ENCODE peak calls at places on chromosomes 13 and 19, in four cellular contexts. One of them, this sample, is unnamed. For H3K27me3, the result is how much of the 10 kb centered on the place peaks cover.

GRCh38 chr19:41991025-41991424 is 3.0 kb downstream of the ATP1A3 start:
- DNase-seq in K562: no peak
- DNase-seq in GM12878: no peak
- DNase-seq in H1: no peak
- DNase-seq in this sample: no peak

GRCh38 chr13:45200701-45201230 is at the start of gene KCTD4:
- DNase-seq in K562: no peak
- DNase-seq in H1: no peak
- DNase-seq in GM12878: no peak
- DNase-seq in this sample: peak

GRCh38 chr13:86591862-86592261 is 792.6 kb upstream of the SLITRK6 start:
- DNase-seq in H1: no peak
- DNase-seq in K562: no peak
- DNase-seq in GM12878: no peak
- DNase-seq in this sample: peak

GRCh38 chr19:45474941-45475516 is 7.2 kb downstream of the FOSB start:
- DNase-seq in GM12878: no peak
- DNase-seq in K562: no peak
- DNase-seq in H1: no peak
- DNase-seq in this sample: peak

GRCh38 chr13:79710376-79710775 is 229.4 kb downstream of the NDFIP2 start:
- DNase-seq in H1: no peak
- DNase-seq in K562: no peak
- DNase-seq in GM12878: no peak
- DNase-seq in this sample: no peak

GRCh38 chr19:54338521-54338920 is 441 bp downstream of the LILRA4 start:
- DNase-seq in K562: no peak
- DNase-seq in H1: no peak
- DNase-seq in GM12878: no peak
- DNase-seq in this sample: no peak

GRCh38 chr13:73244486-73244885 is 185.7 kb downstream of the KLF5 start:
- DNase-seq in GM12878: no peak
- DNase-seq in H1: no peak
- DNase-seq in K562: no peak
- DNase-seq in this sample: no peak

GRCh38 chr19:53157601-53158000 is 1.3 kb downstream of the ZNF347 start:
- DNase-seq in K562: no peak
- DNase-seq in GM12878: no peak
- DNase-seq in H1: no peak
- DNase-seq in this sample: peak

GRCh38 chr13:103275708-103276107 is 209.5 kb upstream of the SLC10A2 start:
- DNase-seq in H1: no peak
- DNase-seq in K562: no peak
- DNase-seq in GM12878: no peak
- DNase-seq in this sample: no peak

GRCh38 chr19:29245221-29245620 is 32.3 kb upstream of the UQCRFS1 start:
- DNase-seq in K562: no peak
- DNase-seq in H1: no peak
- DNase-seq in GM12878: no peak
- DNase-seq in this sample: no peak

GRCh38 chr13:113092776-113093579 is 12.6 kb upstream of the F7 start:
- DNase-seq in GM12878: no peak
- DNase-seq in K562: no peak
- DNase-seq in H1: no peak
- DNase-seq in this sample: no peak

GRCh38 chr13:95180513-95181245 is 120.6 kb downstream of the ABCC4 start:
- DNase-seq in H1: no peak
- DNase-seq in K562: no peak
- DNase-seq in GM12878: no peak
- DNase-seq in this sample: no peak

GRCh38 chr19:50204811-50205675 is 1.6 kb downstream of the MYH14 start:
- DNase-seq in GM12878: no peak
- DNase-seq in K562: peak
- DNase-seq in H1: peak
- DNase-seq in this sample: no peak

GRCh38 chr13:106533101-106533939 is 2.1 kb downstream of the EFNB2 start:
- DNase-seq in H1: no peak
- DNase-seq in K562: no peak
- DNase-seq in GM12878: no peak
- DNase-seq in this sample: peak

GRCh38 chr13:49296659-49297058 is 48.9 kb downstream of the CDADC1 start:
- DNase-seq in K562: no peak
- DNase-seq in GM12878: no peak
- DNase-seq in H1: no peak
- DNase-seq in this sample: no peak

GRCh38 chr19:15316498-15316897 is 15.8 kb downstream of the BRD4 start:
- DNase-seq in GM12878: peak
- DNase-seq in K562: no peak
- DNase-seq in H1: no peak
- DNase-seq in this sample: peak

GRCh38 chr19:8569066-8569761 is 8.0 kb downstream of the MYO1F start:
- DNase-seq in K562: peak
- DNase-seq in H1: no peak
- DNase-seq in GM12878: peak
- DNase-seq in this sample: peak

GRCh38 chr19:50688766-50689165 is 30.8 kb downstream of the SHANK1 start:
- DNase-seq in K562: no peak
- DNase-seq in GM12878: no peak
- DNase-seq in H1: no peak
- DNase-seq in this sample: no peak

GRCh38 chr13:65260938-65261880 is 1968.9 kb downstream of the PCDH9 start:
- DNase-seq in H1: no peak
- DNase-seq in GM12878: no peak
- DNase-seq in K562: no peak
- DNase-seq in this sample: no peak

GRCh38 chr13:39577833-39578232 is 25.2 kb downstream of the LHFPL6 start:
- DNase-seq in GM12878: no peak
- DNase-seq in K562: no peak
- DNase-seq in H1: no peak
- DNase-seq in this sample: no peak

GRCh38 chr19:6551607-6552450 is 21.0 kb downstream of the TNFSF9 start:
- DNase-seq in GM12878: no peak
- DNase-seq in K562: peak
- DNase-seq in H1: no peak
- DNase-seq in this sample: no peak

GRCh38 chr13:33721719-33722118 is 96.2 kb upstream of the RFC3 start:
- DNase-seq in K562: no peak
- DNase-seq in GM12878: no peak
- DNase-seq in H1: no peak
- DNase-seq in this sample: peak

GRCh38 chr19:16325161-16325527 is 518 bp downstream of the KLF2 start:
- DNase-seq in GM12878: no peak
- DNase-seq in K562: peak
- DNase-seq in H1: no peak
- DNase-seq in this sample: no peak

GRCh38 chr19:11337080-11337479 is 2.4 kb downstream of the RAB3D start:
- DNase-seq in K562: no peak
- DNase-seq in H1: no peak
- DNase-seq in GM12878: no peak
- DNase-seq in this sample: no peak

GRCh38 chr19:50909240-50910070 is 1.7 kb downstream of the KLK4 start:
- DNase-seq in GM12878: no peak
- DNase-seq in H1: peak
- DNase-seq in K562: peak
- DNase-seq in this sample: no peak

GRCh38 chr19:11541238-11541637 is 2.6 kb downstream of the CNN1 start:
- DNase-seq in H1: no peak
- DNase-seq in GM12878: no peak
- DNase-seq in K562: no peak
- DNase-seq in this sample: no peak

GRCh38 chr19:11265785-11266236 is 3.5 kb upstream of the DOCK6 start:
- DNase-seq in K562: peak
- DNase-seq in GM12878: no peak
- DNase-seq in H1: no peak
- DNase-seq in this sample: no peak

GRCh38 chr19:41702208-41702651 is 6.2 kb upstream of the CEACAM5 start:
- DNase-seq in K562: no peak
- DNase-seq in GM12878: no peak
- DNase-seq in H1: no peak
- DNase-seq in this sample: peak

GRCh38 chr19:13986348-13986904 is 19.7 kb downstream of the RFX1 start:
- DNase-seq in K562: no peak
- DNase-seq in GM12878: peak
- DNase-seq in H1: peak
- DNase-seq in this sample: peak

GRCh38 chr13:33676700-33677048 is 141.3 kb upstream of the RFC3 start:
- DNase-seq in GM12878: no peak
- DNase-seq in H1: no peak
- DNase-seq in K562: no peak
- DNase-seq in this sample: peak

GRCh38 chr19:4543444-4543843 is 3.6 kb upstream of the LRG1 start:
- DNase-seq in GM12878: no peak
- DNase-seq in K562: no peak
- DNase-seq in H1: no peak
- DNase-seq in this sample: no peak

GRCh38 chr13:21615427-21615826 is 11.5 kb upstream of the MICU2 start:
- DNase-seq in GM12878: no peak
- DNase-seq in K562: peak
- DNase-seq in H1: no peak
- DNase-seq in this sample: no peak

GRCh38 chr19:47258895-47259555 is 2.7 kb downstream of the CCDC9 start:
- DNase-seq in K562: no peak
- DNase-seq in H1: no peak
- DNase-seq in GM12878: no peak
- DNase-seq in this sample: no peak

GRCh38 chr19:12952488-12953455 is 4.3 kb downstream of the GADD45GIP1 start:
- DNase-seq in K562: no peak
- DNase-seq in GM12878: no peak
- DNase-seq in H1: no peak
- DNase-seq in this sample: peak
- TF ChIP-seq CHD1 in K562: no peak
- TF ChIP-seq CHD1 in GM12878: no peak
- TF ChIP-seq CHD1 in H1: no peak
- TF ChIP-seq CHD1 in this sample: no peak

GRCh38 chr19:1286859-1287621 is 1.4 kb downstream of the EFNA2 start:
- DNase-seq in H1: no peak
- DNase-seq in K562: no peak
- DNase-seq in GM12878: no peak
- DNase-seq in this sample: no peak

GRCh38 chr19:1290245-1290698 is 4.6 kb downstream of the EFNA2 start:
- DNase-seq in K562: no peak
- DNase-seq in GM12878: no peak
- DNase-seq in H1: no peak
- DNase-seq in this sample: no peak

GRCh38 chr19:1289395-1290244 is 3.9 kb downstream of the EFNA2 start:
- DNase-seq in K562: no peak
- DNase-seq in GM12878: no peak
- DNase-seq in H1: no peak
- DNase-seq in this sample: no peak

GRCh38 chr19:1287622-1288527 is 2.2 kb downstream of the EFNA2 start:
- DNase-seq in GM12878: no peak
- DNase-seq in H1: no peak
- DNase-seq in K562: no peak
- DNase-seq in this sample: no peak

DNA sequence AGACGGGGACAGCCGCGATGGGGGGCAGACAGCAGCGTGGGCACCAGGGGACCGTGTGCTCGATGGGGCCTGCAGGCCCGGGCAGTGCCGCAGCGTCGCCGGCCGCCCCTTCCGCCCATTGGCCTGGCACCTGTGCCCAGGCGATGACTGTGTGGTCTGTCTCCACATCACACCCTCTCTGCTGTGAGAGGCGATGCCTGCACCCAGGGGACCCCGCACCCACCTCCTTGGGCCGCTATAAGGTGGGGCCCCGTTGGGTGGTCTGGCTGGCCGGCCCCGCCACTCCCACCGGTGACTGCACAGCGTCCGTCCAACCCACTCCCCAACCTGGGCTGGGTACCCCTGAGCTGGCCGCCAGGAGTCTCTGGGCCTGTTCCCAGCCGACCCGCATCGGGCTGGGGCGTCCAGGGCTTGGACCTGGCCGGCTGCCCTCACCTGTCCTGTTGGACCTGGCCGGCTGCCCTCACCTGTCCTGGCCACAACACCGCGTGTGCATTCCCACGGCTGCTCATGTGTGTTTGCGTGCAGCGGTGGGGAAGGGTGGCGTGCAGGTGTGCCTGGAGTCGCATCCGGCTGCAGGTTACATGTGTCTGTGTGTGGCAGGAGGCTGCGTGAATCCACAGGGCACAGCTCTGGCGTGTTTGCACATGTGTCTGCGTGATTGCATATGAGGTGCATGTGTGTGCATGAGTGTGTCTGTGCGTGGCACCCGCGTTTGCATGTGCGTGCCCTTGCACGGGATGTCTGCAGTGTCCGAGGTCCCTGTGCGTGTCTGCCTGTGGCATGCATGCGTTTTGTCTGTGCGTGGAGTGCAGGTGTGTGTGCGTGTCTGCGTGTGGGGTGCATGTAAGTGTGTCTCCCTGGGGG is 3.1 kb downstream of the EFNA2 start:
- DNase-seq in GM12878: no peak
- DNase-seq in K562: no peak
- DNase-seq in H1: no peak
- DNase-seq in this sample: no peak
- H3K27me3 ChIP-seq in GM12878: under half
- H3K27me3 ChIP-seq in K562: under half
- H3K27me3 ChIP-seq in H1: under half
- H3K27me3 ChIP-seq in this sample: under half

DNA sequence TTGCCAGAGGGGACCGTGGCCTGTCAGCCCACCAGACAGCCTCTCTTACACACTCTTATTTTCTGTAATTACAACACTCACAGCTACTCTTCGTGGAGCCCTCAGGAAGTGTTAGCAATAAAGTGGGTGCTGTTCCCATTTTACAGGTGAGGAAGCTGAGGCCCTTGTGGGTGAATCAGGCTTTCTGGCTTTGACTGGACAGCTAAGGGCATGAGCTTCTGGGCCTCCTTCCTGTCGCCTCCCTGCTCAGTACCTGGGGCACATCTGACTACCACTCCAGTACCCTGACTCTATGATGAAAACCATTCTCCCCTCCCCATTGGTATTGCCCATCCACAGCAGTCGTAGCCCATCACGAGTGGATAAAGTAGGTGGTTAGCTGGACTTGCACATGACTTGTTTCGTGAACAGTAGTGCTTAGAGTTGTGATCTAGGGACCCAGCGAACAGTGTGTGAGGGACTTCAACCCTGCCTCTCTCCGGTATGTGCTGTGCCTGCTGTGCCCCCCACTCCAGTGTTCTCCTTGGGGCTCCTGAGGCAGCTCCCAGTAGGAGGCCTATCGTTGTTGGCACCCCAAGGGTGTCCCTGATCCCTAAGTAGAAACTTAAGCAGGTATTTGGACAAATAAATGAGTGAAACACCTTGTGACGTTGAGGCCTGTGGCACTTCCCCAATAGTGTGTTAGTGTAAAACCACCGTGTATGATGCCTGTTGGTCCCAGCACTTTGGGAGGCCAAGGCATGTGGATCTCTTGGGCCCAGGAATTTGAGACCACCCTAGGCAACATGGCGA is 38.6 kb downstream of the GATAD2A start:
- DNase-seq in K562: no peak
- DNase-seq in H1: no peak
- DNase-seq in GM12878: no peak
- DNase-seq in this sample: no peak
- TF ChIP-seq CHD1 in K562: no peak
- TF ChIP-seq CHD1 in H1: no peak
- TF ChIP-seq CHD1 in GM12878: no peak
- TF ChIP-seq CHD1 in this sample: no peak

GRCh38 chr19:17966497-17967257 is at the start of gene KCNN1:
- DNase-seq in H1: no peak
- DNase-seq in GM12878: no peak
- DNase-seq in K562: peak
- DNase-seq in this sample: no peak
- H3K27me3 ChIP-seq in H1: under half
- H3K27me3 ChIP-seq in GM12878: under half
- H3K27me3 ChIP-seq in K562: under half
- H3K27me3 ChIP-seq in this sample: half or more

This sample was measured in IMR-90.